ENCODE peak calls at places on chromosomes 1 and 21, in nine cellular contexts. W, K, L, D, P, T, G, C and Q are unnamed samples.

GRCh38 chr1:85134583-85135455 is 66.0 kb downstream of the SYDE2 start:
- DNase-seq in W (no peak), K (no peak), L (no peak), D (no peak), P (no peak), T (peak), G (no peak), C (no peak), Q (no peak)

GRCh38 chr1:66315675-66316074 is 218.3 kb upstream of the SGIP1 start:
- DNase-seq in W (peak), K (no peak), L (no peak), D (peak), P (no peak), T (peak), G (no peak), C (no peak), Q (peak)

GRCh38 chr1:21742578-21742977 is 40.4 kb downstream of the USP48 start:
- DNase-seq in W (no peak), K (no peak), L (no peak), D (no peak), P (no peak), T (peak), G (no peak), C (no peak), Q (no peak)

GRCh38 chr1:66331641-66332523 is 202.1 kb upstream of the SGIP1 start:
- DNase-seq in W (peak), K (peak), L (no peak), D (no peak), P (no peak), T (peak), G (peak), C (peak), Q (peak)

GRCh38 chr21:34908424-34909055 is 140.6 kb downstream of the RUNX1 start:
- DNase-seq in W (no peak), K (no peak), L (no peak), D (no peak), P (no peak), T (no peak), G (peak), C (no peak), Q (no peak)

GRCh38 chr1:206456577-206457375 is 13.5 kb upstream of the IKBKE start:
- DNase-seq in W (no peak), K (no peak), L (no peak), D (no peak), P (no peak), T (no peak), G (no peak), C (no peak), Q (peak)

GRCh38 chr1:235831148-235831547 is 35.6 kb downstream of the LYST start:
- DNase-seq in W (no peak), K (no peak), L (no peak), D (no peak), P (peak), T (peak), G (peak), C (no peak), Q (peak)

GRCh38 chr1:221045842-221046831 is 166.9 kb downstream of the HLX start:
- DNase-seq in W (no peak), K (no peak), L (no peak), D (no peak), P (peak), T (peak), G (no peak), C (no peak), Q (no peak)

GRCh38 chr1:116273042-116273783 is 99.8 kb upstream of the ATP1A1 start:
- DNase-seq in W (no peak), K (no peak), L (no peak), D (no peak), P (no peak), T (no peak), G (no peak), C (no peak), Q (no peak)

GRCh38 chr1:163565171-163565570 is 243.4 kb downstream of the NUF2 start:
- DNase-seq in W (no peak), K (no peak), L (no peak), D (no peak), P (no peak), T (no peak), G (no peak), C (no peak), Q (no peak)

GRCh38 chr1:190019717-190020116 is 457.9 kb downstream of the BRINP3 start:
- DNase-seq in W (peak), K (no peak), L (no peak), D (no peak), P (no peak), T (no peak), G (no peak), C (no peak), Q (peak)

GRCh38 chr1:45983964-45984363 is 148.5 kb downstream of the PIK3R3 start:
- DNase-seq in W (no peak), K (no peak), L (no peak), D (no peak), P (no peak), T (no peak), G (no peak), C (no peak), Q (no peak)

GRCh38 chr21:30194701-30195299 is 21.1 kb downstream of the CLDN8 start:
- DNase-seq in W (no peak), K (no peak), L (no peak), D (no peak), P (no peak), T (no peak), G (no peak), C (no peak), Q (peak)

GRCh38 chr21:42833439-42833815 is 45.9 kb downstream of the WDR4 start:
- DNase-seq in W (peak), K (no peak), L (no peak), D (peak), P (peak), T (peak), G (no peak), C (peak), Q (no peak)

GRCh38 chr1:10528066-10529014 is 53.6 kb downstream of the PEX14 start:
- DNase-seq in W (peak), K (no peak), L (no peak), D (peak), P (no peak), T (peak), G (peak), C (no peak), Q (peak)

GRCh38 chr1:237938553-237938952 is 47.8 kb upstream of the ZP4 start:
- DNase-seq in W (no peak), K (no peak), L (peak), D (no peak), P (no peak), T (no peak), G (no peak), C (no peak), Q (no peak)

GRCh38 chr1:107649023-107649422 is 316.0 kb downstream of the VAV3 start:
- DNase-seq in W (no peak), K (no peak), L (no peak), D (no peak), P (no peak), T (peak), G (no peak), C (no peak), Q (no peak)

GRCh38 chr1:207868252-207868768 is 42.6 kb downstream of the CD34 start:
- DNase-seq in W (no peak), K (no peak), L (no peak), D (no peak), P (no peak), T (no peak), G (peak), C (peak), Q (no peak)

GRCh38 chr1:207848234-207848633 is 62.7 kb downstream of the CD34 start:
- DNase-seq in W (peak), K (no peak), L (no peak), D (no peak), P (no peak), T (peak), G (peak), C (peak), Q (peak)

GRCh38 chr21:33380483-33380998 is 22.7 kb upstream of the IFNGR2 start:
- DNase-seq in W (peak), K (peak), L (peak), D (peak), P (peak), T (peak), G (peak), C (peak), Q (peak)

GRCh38 chr1:168918860-168919741 is 187.4 kb upstream of the ATP1B1 start:
- DNase-seq in W (no peak), K (no peak), L (peak), D (no peak), P (no peak), T (no peak), G (no peak), C (no peak), Q (no peak)

GRCh38 chr21:34836933-34837505 is 168.2 kb downstream of the CLIC6 start:
- DNase-seq in W (no peak), K (no peak), L (no peak), D (no peak), P (no peak), T (no peak), G (no peak), C (no peak), Q (no peak)

DNA sequence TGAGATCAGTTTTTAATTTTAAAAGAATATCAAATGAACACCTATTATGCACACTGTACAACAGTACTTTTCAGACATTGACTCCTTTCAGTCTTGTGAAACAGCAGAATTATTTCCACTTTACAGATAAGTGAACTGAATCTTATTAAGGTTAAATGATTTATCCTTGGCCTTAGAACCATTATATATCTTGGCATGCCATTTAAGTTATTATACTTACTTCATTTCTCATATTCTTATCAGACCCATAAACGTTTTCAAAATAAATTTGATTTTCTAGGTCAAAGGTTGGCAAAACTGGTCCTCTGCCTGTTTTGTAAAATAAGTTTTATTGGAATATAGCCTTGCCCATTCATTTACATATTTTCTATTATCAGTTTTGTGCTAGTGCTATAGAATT is 33.0 kb upstream of the SNRPE start:
- DNase-seq in W (no peak), K (no peak), L (no peak), D (no peak), P (no peak), T (no peak), G (no peak), C (no peak), Q (no peak)
- TF ChIP-seq POLR2A in W (no peak), K (no peak), L (no peak), D (no peak), P (no peak), T (no peak), G (no peak), C (no peak), Q (no peak)

GRCh38 chr1:2391385-2392070 is at the start of the genes MORN1 and RER1:
- DNase-seq in W (peak), K (peak), L (peak), D (peak), P (peak), T (peak), G (peak), C (peak), Q (peak)
- TF ChIP-seq POLR2A in W (peak), K (peak), L (no peak), D (peak), P (peak), T (peak), G (peak), C (peak), Q (peak)

GRCh38 chr1:222251813-222252212 is 296.1 kb downstream of the HHIPL2 start:
- DNase-seq in W (no peak), K (no peak), L (no peak), D (no peak), P (no peak), T (no peak), G (no peak), C (no peak), Q (no peak)

GRCh38 chr1:222250376-222250775 is 297.5 kb downstream of the HHIPL2 start:
- DNase-seq in W (no peak), K (peak), L (no peak), D (no peak), P (no peak), T (peak), G (no peak), C (no peak), Q (no peak)

GRCh38 chr1:222257024-222257423 is 290.9 kb downstream of the HHIPL2 start:
- DNase-seq in W (no peak), K (no peak), L (no peak), D (no peak), P (no peak), T (no peak), G (no peak), C (no peak), Q (no peak)

GRCh38 chr1:222252788-222253187 is 295.1 kb downstream of the HHIPL2 start:
- DNase-seq in W (no peak), K (peak), L (no peak), D (no peak), P (no peak), T (no peak), G (no peak), C (no peak), Q (no peak)

DNA sequence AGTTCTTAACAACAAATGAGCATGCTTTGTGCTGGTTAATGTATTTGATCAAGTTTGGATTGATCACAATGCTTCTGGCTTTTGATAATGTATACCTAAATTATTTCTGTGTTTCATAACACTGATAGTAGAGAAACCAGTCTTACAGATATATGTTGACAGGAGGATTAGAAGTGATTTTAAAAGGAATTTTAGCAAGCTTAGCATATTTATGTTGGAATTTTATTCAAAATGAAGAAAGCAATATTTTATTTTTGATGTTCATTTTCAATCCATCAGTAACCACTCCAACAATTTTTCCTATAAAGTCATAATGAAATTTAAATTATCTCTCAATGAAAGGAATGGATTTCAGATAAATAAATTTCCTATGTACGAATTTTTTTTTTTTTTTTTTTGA is 291.8 kb downstream of the HHIPL2 start:
- DNase-seq in W (no peak), K (no peak), L (no peak), D (no peak), P (no peak), T (no peak), G (no peak), C (no peak), Q (no peak)
- TF ChIP-seq POLR2A in W (no peak), K (no peak), L (no peak), D (no peak), P (no peak), T (no peak), G (no peak), C (no peak), Q (no peak)

GRCh38 chr1:89898150-89898549 is 77.3 kb downstream of the LRRC8D start:
- DNase-seq in W (no peak), K (no peak), L (no peak), D (no peak), P (no peak), T (no peak), G (no peak), C (no peak), Q (no peak)
- TF ChIP-seq POLR2A in W (no peak), K (no peak), L (no peak), D (no peak), P (no peak), T (no peak), G (no peak), C (no peak), Q (no peak)